ENCODE peak calls at places on chromosome 10, in nine cellular contexts. Q is tibial artery, L is NT2/D1, G is trophoblast cell, B is aorta, J is PC-3, X is tibial nerve, A is hepatocyte, V is uterus. U is an unnamed sample. For H3K4me1 and H3K9me3, the result is how much of the 10 kb centered on the place peaks cover.

GRCh38 chr10:42754155-42755027 is 28.2 kb upstream of the BMS1 start:
- DNase-seq in Q (no peak), G (no peak), X (no peak), J (no peak), B (peak), V (peak), L (no peak), A (peak), U (peak)

GRCh38 chr10:122393288-122393687 is 18.8 kb downstream of the PLEKHA1 start:
- DNase-seq in B (no peak), V (no peak), J (no peak), G (no peak), A (no peak), Q (no peak), L (no peak), X (no peak), U (no peak)

GRCh38 chr10:132350391-132350790 is 18.4 kb downstream of the LRRC27 start:
- DNase-seq in J (no peak), V (no peak), X (no peak), B (peak), Q (peak), A (no peak), G (no peak), L (no peak), U (no peak)

GRCh38 chr10:29012926-29013554 is 275.8 kb upstream of the LYZL1 start:
- DNase-seq in V (no peak), G (peak), Q (no peak), J (no peak), B (no peak), L (no peak), A (no peak), X (no peak), U (no peak)

GRCh38 chr10:27355918-27356573 is 115.4 kb upstream of the ACBD5 start:
- DNase-seq in V (no peak), G (no peak), Q (no peak), A (no peak), L (no peak), B (no peak), X (no peak), J (no peak), U (no peak)

GRCh38 chr10:103553743-103554487 is 60.4 kb downstream of the NEURL1 start:
- DNase-seq in J (no peak), G (no peak), V (no peak), Q (no peak), A (no peak), L (no peak), B (no peak), X (no peak), U (no peak)

GRCh38 chr10:93656155-93656554 is 43.8 kb downstream of the PDE6C start:
- DNase-seq in J (peak), V (no peak), G (no peak), A (no peak), B (no peak), X (no peak), L (no peak), Q (no peak), U (no peak)

GRCh38 chr10:113093188-113094113 is 143.4 kb downstream of the TCF7L2 start:
- DNase-seq in G (no peak), X (no peak), Q (no peak), J (peak), A (peak), B (no peak), V (no peak), L (no peak), U (no peak)

GRCh38 chr10:127129104-127129503 is 67.3 kb downstream of the INSYN2A start:
- DNase-seq in V (no peak), Q (no peak), B (no peak), J (no peak), L (no peak), A (no peak), X (no peak), G (no peak), U (no peak)

GRCh38 chr10:112950714-112951348 is 784 bp downstream of the TCF7L2 start:
- DNase-seq in G (peak), V (peak), L (no peak), J (peak), X (peak), B (peak), A (peak), Q (no peak), U (peak)

GRCh38 chr10:14125564-14125963 is 205.2 kb downstream of the FRMD4A start:
- DNase-seq in G (no peak), Q (no peak), X (no peak), V (no peak), J (no peak), A (no peak), L (no peak), B (no peak), U (no peak)

GRCh38 chr10:25694206-25694933 is 239.7 kb upstream of the MYO3A start:
- DNase-seq in B (no peak), J (no peak), G (peak), X (no peak), Q (no peak), A (no peak), L (no peak), V (no peak), U (no peak)

GRCh38 chr10:43825421-43825820 is 176.7 kb upstream of the ZNF32 start:
- DNase-seq in J (no peak), G (no peak), Q (no peak), A (no peak), B (no peak), X (no peak), V (no peak), L (no peak), U (no peak)

GRCh38 chr10:113322843-113323242 is 230.0 kb upstream of the HABP2 start:
- DNase-seq in X (no peak), B (peak), L (no peak), V (no peak), J (no peak), G (no peak), A (no peak), Q (peak), U (no peak)

GRCh38 chr10:73867871-73868631 is 6.3 kb downstream of the CAMK2G start:
- DNase-seq in A (no peak), Q (no peak), G (no peak), X (no peak), L (no peak), B (no peak), V (no peak), J (no peak), U (no peak)

GRCh38 chr10:79239930-79240713 is 107.1 kb upstream of the PPIF start:
- DNase-seq in A (peak), B (no peak), V (no peak), G (peak), J (no peak), L (peak), X (no peak), Q (no peak), U (peak)

GRCh38 chr10:79237801-79238520 is 109.3 kb upstream of the PPIF start:
- DNase-seq in G (peak), A (no peak), B (no peak), Q (no peak), V (no peak), X (no peak), L (no peak), J (no peak), U (no peak)

GRCh38 chr10:79239275-79239779 is 107.9 kb upstream of the PPIF start:
- DNase-seq in V (no peak), X (peak), G (peak), Q (peak), J (peak), A (peak), L (no peak), B (peak), U (no peak)

GRCh38 chr10:79235765-79236755 is 111.2 kb upstream of the PPIF start:
- DNase-seq in L (no peak), Q (no peak), X (no peak), J (no peak), A (no peak), V (no peak), B (no peak), G (no peak), U (no peak)

GRCh38 chr10:79238606-79239005 is 108.7 kb upstream of the PPIF start:
- DNase-seq in J (no peak), L (no peak), Q (no peak), A (no peak), B (no peak), V (no peak), G (peak), X (no peak), U (no peak)
- H3K4me1 ChIP-seq in J (under half), L (under half), Q (half or more), A (under half), B (under half), V (under half), G (half or more), X (under half), U (under half)

DNA sequence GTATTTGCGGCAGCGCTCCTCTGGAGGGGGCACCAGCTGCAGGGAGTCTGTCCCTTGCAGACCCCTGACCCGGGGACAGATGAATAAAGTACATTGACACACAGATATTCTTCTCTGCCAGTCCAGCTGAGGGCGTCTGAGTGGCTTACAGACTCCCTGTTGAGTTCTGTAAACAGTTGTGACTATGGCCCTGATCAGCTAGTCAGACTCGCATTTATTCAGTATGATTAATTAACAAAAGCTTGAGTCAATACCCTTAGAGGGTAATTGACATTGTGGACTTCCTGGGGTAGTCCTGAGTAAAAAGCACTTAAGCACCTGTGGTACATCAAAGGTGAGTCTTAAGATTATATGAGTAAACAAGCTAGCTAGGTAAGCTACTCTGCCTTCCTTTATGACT is 21.0 kb downstream of the ANKRD30A start:
- DNase-seq in J (peak), A (no peak), V (no peak), B (no peak), Q (no peak), X (no peak), L (peak), G (no peak), U (no peak)
- H3K9me3 ChIP-seq in J (under half), A (under half), V (under half), B (under half), Q (under half), X (under half), L (under half), G (under half), U (under half)

GRCh38 chr10:30438016-30438850 is 4.2 kb downstream of the MAP3K8 start:
- DNase-seq in L (no peak), G (no peak), Q (no peak), V (no peak), B (no peak), A (no peak), X (no peak), J (no peak), U (no peak)
- H3K4me3 ChIP-seq in L (no peak), G (no peak), Q (peak), V (peak), B (no peak), A (no peak), X (peak), J (no peak), U (no peak)

GRCh38 chr10:88881335-88881734 is 1.3 kb downstream of the STAMBPL1 start:
- DNase-seq in X (no peak), B (no peak), V (no peak), L (no peak), Q (no peak), A (no peak), G (no peak), J (no peak), U (no peak)

GRCh38 chr10:88881922-88882645 is 2.0 kb downstream of the STAMBPL1 start:
- DNase-seq in J (no peak), B (no peak), Q (no peak), A (no peak), X (no peak), L (no peak), V (no peak), G (no peak), U (no peak)

GRCh38 chr10:88880287-88881094 is 446 bp downstream of the STAMBPL1 start:
- DNase-seq in A (peak), G (peak), V (peak), B (peak), J (peak), Q (peak), L (no peak), X (peak), U (peak)

GRCh38 chr10:88877298-88877697 is 2.7 kb upstream of the STAMBPL1 start:
- DNase-seq in J (no peak), X (no peak), G (no peak), A (no peak), B (no peak), Q (no peak), V (no peak), L (no peak), U (no peak)

GRCh38 chr10:88879754-88880286 is at the start of gene STAMBPL1:
- DNase-seq in V (no peak), L (no peak), X (no peak), Q (no peak), B (peak), J (peak), G (no peak), A (peak), U (no peak)
- H3K4me1 ChIP-seq in V (under half), L (under half), X (under half), Q (under half), B (under half), J (under half), G (under half), A (under half), U (under half)

GRCh38 chr10:102003541-102003940 is 52.4 kb downstream of the ARMH3 start:
- DNase-seq in A (no peak), Q (no peak), L (no peak), X (no peak), J (no peak), B (no peak), V (no peak), G (no peak), U (no peak)

GRCh38 chr10:101995451-101996063 is 60.4 kb downstream of the ARMH3 start:
- DNase-seq in B (no peak), J (peak), A (no peak), X (no peak), Q (no peak), V (no peak), L (no peak), G (no peak), U (no peak)

GRCh38 chr10:101993836-101994235 is 62.1 kb downstream of the ARMH3 start:
- DNase-seq in X (no peak), G (no peak), B (no peak), A (no peak), V (no peak), J (no peak), L (no peak), Q (no peak), U (no peak)

GRCh38 chr10:102001435-102002068 is 54.4 kb downstream of the ARMH3 start:
- DNase-seq in X (no peak), J (no peak), A (no peak), Q (no peak), V (no peak), L (no peak), B (no peak), G (peak), U (no peak)

DNA sequence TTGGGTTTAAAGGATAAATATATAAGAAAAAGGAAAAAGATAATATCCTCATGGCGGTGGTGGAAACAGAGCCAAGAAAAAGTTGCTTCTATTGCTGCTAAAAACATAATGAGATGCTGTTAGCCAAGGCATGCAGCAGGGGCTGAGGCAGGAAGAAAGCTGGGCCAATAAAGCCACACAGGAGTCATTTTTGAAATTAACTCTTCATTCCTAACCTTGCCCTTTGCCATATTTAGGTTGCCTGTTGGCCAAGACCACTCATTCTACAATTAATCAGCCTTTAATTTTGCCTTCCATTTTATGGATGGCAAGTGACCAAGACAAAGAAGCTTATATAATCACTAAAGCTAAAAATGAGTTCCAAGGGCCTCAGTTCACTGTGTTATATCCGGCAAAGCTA is 58.2 kb downstream of the ARMH3 start:
- DNase-seq in G (no peak), J (no peak), B (no peak), L (no peak), X (no peak), V (no peak), A (no peak), Q (no peak), U (no peak)
- H3K9me3 ChIP-seq in G (under half), J (under half), B (under half), L (under half), X (under half), V (under half), A (under half), Q (under half), U (under half)

GRCh38 chr10:124601016-124601415 is 139.4 kb downstream of the LHPP start:
- DNase-seq in G (no peak), V (no peak), X (no peak), J (no peak), Q (no peak), B (no peak), A (no peak), L (no peak), U (no peak)
- H3K4me3 ChIP-seq in G (no peak), V (no peak), X (no peak), J (no peak), Q (no peak), B (no peak), A (no peak), L (no peak), U (no peak)

GRCh38 chr10:7480742-7481381 is 70.0 kb upstream of the SFMBT2 start:
- DNase-seq in B (no peak), G (no peak), X (no peak), A (no peak), V (no peak), J (no peak), Q (no peak), L (no peak), U (no peak)

GRCh38 chr10:7481382-7481765 is 70.5 kb upstream of the SFMBT2 start:
- DNase-seq in J (no peak), V (no peak), Q (no peak), X (no peak), G (no peak), B (no peak), A (no peak), L (no peak), U (no peak)

GRCh38 chr10:7478727-7479457 is 68.1 kb upstream of the SFMBT2 start:
- DNase-seq in B (no peak), Q (no peak), L (no peak), A (no peak), G (no peak), X (no peak), V (no peak), J (no peak), U (no peak)

GRCh38 chr10:7477538-7478334 is 66.9 kb upstream of the SFMBT2 start:
- DNase-seq in J (no peak), V (no peak), L (no peak), X (no peak), Q (no peak), A (no peak), G (no peak), B (no peak), U (no peak)

GRCh38 chr10:7479861-7480598 is 69.2 kb upstream of the SFMBT2 start:
- DNase-seq in X (no peak), A (no peak), V (no peak), G (no peak), J (no peak), B (no peak), Q (no peak), L (no peak), U (no peak)
- H3K4me1 ChIP-seq in X (under half), A (under half), V (under half), G (under half), J (under half), B (under half), Q (under half), L (under half), U (under half)

GRCh38 chr10:117131390-117132327 is 6.4 kb downstream of the VAX1 start:
- DNase-seq in X (no peak), Q (no peak), V (no peak), B (no peak), G (no peak), J (no peak), L (no peak), A (peak), U (no peak)

GRCh38 chr10:117134084-117135025 is 3.7 kb downstream of the VAX1 start:
- DNase-seq in J (no peak), A (peak), V (no peak), Q (no peak), X (no peak), L (no peak), B (no peak), G (no peak), U (no peak)

GRCh38 chr10:117132751-117133231 is 5.3 kb downstream of the VAX1 start:
- DNase-seq in L (no peak), J (no peak), X (no peak), Q (no peak), V (no peak), G (no peak), B (no peak), A (no peak), U (no peak)

GRCh38 chr10:117135026-117135372 is 3.1 kb downstream of the VAX1 start:
- DNase-seq in X (no peak), Q (no peak), J (no peak), G (no peak), L (no peak), V (no peak), B (no peak), A (no peak), U (no peak)

DNA sequence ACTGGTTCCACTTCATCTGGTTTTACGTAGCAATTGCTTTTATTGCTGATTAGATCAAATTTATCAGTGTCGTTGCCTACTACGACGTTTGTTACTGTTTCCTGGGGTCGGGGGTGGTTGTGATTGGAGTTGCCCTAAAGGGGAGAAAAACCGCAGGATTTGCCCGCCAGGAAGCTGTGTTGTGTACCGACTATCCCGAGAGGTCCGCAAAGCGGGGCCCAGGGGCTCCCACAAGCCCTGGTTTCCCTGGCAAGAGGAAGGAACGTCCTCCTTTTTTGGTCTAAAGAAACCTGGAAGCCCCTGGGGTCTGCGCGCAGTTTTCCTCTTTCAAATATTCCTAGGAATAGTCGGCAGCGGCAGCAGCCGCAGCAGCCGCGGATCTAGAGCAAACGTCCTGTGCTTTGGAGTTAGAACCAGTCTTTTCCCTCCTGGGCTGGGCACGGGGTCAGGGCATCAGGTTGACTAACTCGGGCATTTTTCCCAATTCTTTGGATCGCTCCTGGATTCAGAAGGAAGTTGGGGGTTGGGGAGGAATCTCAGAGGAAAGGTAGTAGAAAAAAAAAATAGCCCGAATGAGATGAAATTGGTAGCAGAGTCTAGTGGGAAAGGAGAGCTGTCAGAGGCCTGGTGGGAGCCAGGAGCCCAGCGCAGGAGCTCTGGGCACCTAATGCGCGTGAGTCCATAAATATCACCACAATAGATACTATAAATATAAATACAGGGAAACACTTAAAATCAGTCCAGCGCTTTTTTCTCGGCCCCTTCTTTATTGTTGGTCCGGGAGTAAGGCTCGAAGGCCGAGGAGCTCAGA is 4.6 kb downstream of the VAX1 start:
- DNase-seq in Q (no peak), V (no peak), G (no peak), A (no peak), B (no peak), L (no peak), X (no peak), J (no peak), U (no peak)
- H3K9me3 ChIP-seq in Q (under half), V (under half), G (under half), A (under half), B (under half), L (under half), X (under half), J (under half), U (under half)